ENCODE peak calls at places on chromosome 6, in eight cellular contexts. Z, B, X, V, R, A, S and U are unnamed samples.

GRCh38 chr6:154872605-154873004 is 122.5 kb upstream of the TIAM2 start:
- DNase-seq in Z (no peak), B (no peak), X (no peak), V (peak; percentile 49), R (no peak), A (no peak), S (no peak), U (no peak)

GRCh38 chr6:119347466-119348307 is 1.9 kb downstream of the MAN1A1 start:
- DNase-seq in Z (peak; percentile 52), B (peak; percentile 47), X (no peak), V (no peak), R (peak; percentile 87), A (peak; percentile 69), S (peak; percentile 76), U (peak; percentile 69)

GRCh38 chr6:163744256-163744925 is 329.9 kb downstream of the QKI start:
- DNase-seq in Z (no peak), B (no peak), X (no peak), V (no peak), R (no peak), A (no peak), S (no peak), U (no peak)

GRCh38 chr6:116402108-116402507 is 31.4 kb downstream of the DSE start:
- DNase-seq in Z (no peak), B (no peak), X (no peak), V (no peak), R (no peak), A (no peak), S (no peak), U (no peak)

GRCh38 chr6:18241208-18241836 is 23.0 kb downstream of the DEK start:
- DNase-seq in Z (no peak), B (no peak), X (no peak), V (no peak), R (no peak), A (no peak), S (no peak), U (no peak)

GRCh38 chr6:163366288-163366687 is 48.2 kb upstream of the QKI start:
- DNase-seq in Z (no peak), B (no peak), X (no peak), V (no peak), R (no peak), A (no peak), S (no peak), U (no peak)

GRCh38 chr6:151847064-151847463 is 39.6 kb downstream of the ESR1 start:
- DNase-seq in Z (no peak), B (no peak), X (no peak), V (peak; percentile 55), R (no peak), A (no peak), S (no peak), U (no peak)

GRCh38 chr6:89483111-89483720 is 50.3 kb downstream of the ANKRD6 start:
- DNase-seq in Z (no peak), B (no peak), X (no peak), V (peak; percentile 62), R (peak; percentile 29), A (no peak), S (no peak), U (no peak)

GRCh38 chr6:146620655-146621054 is 21.9 kb downstream of the ADGB start:
- DNase-seq in Z (no peak), B (no peak), X (no peak), V (no peak), R (no peak), A (no peak), S (no peak), U (no peak)

GRCh38 chr6:160534050-160534696 is 129.9 kb downstream of the LPA start:
- DNase-seq in Z (peak; percentile 56), B (peak; percentile 76), X (no peak), V (peak; percentile 94), R (peak; percentile 36), A (peak; percentile 54), S (peak; percentile 70), U (no peak)

GRCh38 chr6:166604911-166605310 is 18.4 kb upstream of the RAMACL start:
- DNase-seq in Z (no peak), B (no peak), X (no peak), V (peak; percentile 43), R (peak; percentile 8), A (no peak), S (no peak), U (no peak)

GRCh38 chr6:147211349-147211748 is 7.1 kb downstream of the STXBP5 start:
- DNase-seq in Z (no peak), B (no peak), X (no peak), V (no peak), R (no peak), A (no peak), S (no peak), U (no peak)

GRCh38 chr6:76684881-76685280 is 612.4 kb upstream of the IMPG1 start:
- DNase-seq in Z (no peak), B (no peak), X (no peak), V (no peak), R (no peak), A (no peak), S (no peak), U (no peak)

GRCh38 chr6:126907312-126907711 is 211.2 kb upstream of the RSPO3 start:
- DNase-seq in Z (no peak), B (no peak), X (no peak), V (no peak), R (no peak), A (no peak), S (no peak), U (no peak)
- H3K36me3 ChIP-seq in Z (no peaks in the 10 kb centered on the region), B (no peaks in the 10 kb centered on the region), X (no peaks in the 10 kb centered on the region), V (no peaks in the 10 kb centered on the region), R (no peaks in the 10 kb centered on the region), A (no peaks in the 10 kb centered on the region), S (no peaks in the 10 kb centered on the region), U (no peaks in the 10 kb centered on the region)

GRCh38 chr6:54654376-54654775 is 192.2 kb upstream of the FAM83B start:
- DNase-seq in Z (no peak), B (no peak), X (no peak), V (no peak), R (no peak), A (no peak), S (no peak), U (no peak)

DNA sequence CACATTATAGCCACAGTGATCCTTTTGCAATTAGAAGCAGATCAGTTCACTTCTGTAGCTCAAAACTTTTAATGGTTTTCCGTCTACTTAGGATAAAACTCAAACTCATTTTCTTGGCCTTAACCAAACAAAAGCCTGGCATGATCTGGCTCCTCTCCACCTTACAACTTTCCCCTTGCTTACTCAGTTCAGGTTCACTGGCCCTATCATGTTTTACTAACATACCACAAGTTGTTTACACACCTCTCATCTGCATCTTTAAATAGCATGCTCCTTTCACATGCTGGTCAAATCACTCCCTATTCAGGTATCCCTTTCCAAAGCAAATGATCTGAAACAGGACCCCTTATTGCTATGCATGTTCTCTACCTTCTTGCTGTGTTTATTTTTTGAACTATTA is 191.4 kb upstream of the FAM83B start:
- DNase-seq in Z (no peak), B (no peak), X (no peak), V (no peak), R (no peak), A (no peak), S (no peak), U (no peak)
- TF ChIP-seq POLR2AphosphoS5 in Z (no peak), B (no peak), X (no peak), V (no peak), R (no peak), A (no peak), S (no peak), U (no peak)

DNA sequence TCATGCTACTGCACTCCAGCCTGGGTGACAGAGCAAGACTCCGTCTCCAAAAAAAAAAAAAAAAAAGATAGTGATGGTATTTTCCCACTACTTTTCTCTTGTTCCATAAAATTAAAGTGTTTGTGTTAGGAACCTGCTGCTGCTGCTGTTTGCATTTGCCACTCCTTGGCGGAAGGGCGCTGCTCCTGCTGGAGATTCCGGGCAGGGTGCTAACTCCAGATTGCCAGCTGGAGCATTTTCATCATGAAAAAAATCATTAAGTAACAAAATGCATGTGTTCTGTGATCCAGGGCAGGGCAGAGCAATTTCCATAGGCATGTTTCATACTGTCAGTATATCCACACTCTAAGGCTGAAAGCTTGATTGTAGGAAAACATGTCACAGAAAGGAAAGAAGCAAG is 24.1 kb downstream of the PBOV1 start:
- DNase-seq in Z (peak; percentile 74), B (no peak), X (no peak), V (no peak), R (peak; percentile 70), A (peak; percentile 76), S (no peak), U (no peak)
- TF ChIP-seq EP300 in Z (no peak), B (no peak), X (no peak), V (no peak), R (no peak), A (no peak), S (no peak), U (no peak)

GRCh38 chr6:15515660-15516375 is 147.0 kb downstream of the DTNBP1 start:
- DNase-seq in Z (no peak), B (no peak), X (no peak), V (no peak), R (no peak), A (no peak), S (no peak), U (no peak)
- H3K36me3 ChIP-seq in Z (peaks cover 96% of the 10 kb centered on the region), B (peaks cover 92% of the 10 kb centered on the region), X (peaks cover 83% of the 10 kb centered on the region), V (peaks cover 32% of the 10 kb centered on the region), R (peaks cover 71% of the 10 kb centered on the region), A (peaks cover 13% of the 10 kb centered on the region), S (peaks cover 38% of the 10 kb centered on the region), U (peaks cover 90% of the 10 kb centered on the region)

DNA sequence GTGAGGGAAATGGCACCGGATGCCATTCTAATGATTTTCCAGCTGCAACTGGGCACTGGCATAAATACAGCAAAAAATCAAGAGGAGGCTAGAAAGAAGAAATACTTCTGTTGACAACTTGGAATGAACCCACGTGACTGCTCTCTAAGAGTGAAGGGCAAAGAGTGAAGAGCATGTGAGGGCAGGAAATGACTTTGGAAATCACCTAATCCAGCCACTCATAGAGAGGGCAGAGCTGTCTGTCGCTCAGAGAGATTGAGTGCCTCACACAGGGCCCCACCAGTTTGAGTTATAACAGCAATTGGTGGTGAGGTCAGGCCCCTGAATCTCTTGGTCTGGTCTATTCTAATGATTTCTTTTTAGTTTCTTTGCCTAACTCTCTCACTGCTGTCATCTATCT is 3.9 kb upstream of the NEDD9 start:
- DNase-seq in Z (no peak), B (no peak), X (no peak), V (no peak), R (peak; percentile 79), A (no peak), S (no peak), U (no peak)
- TF ChIP-seq POLR2AphosphoS5 in Z (no peak), B (no peak), X (no peak), V (no peak), R (peak; percentile 35), A (no peak), S (no peak), U (no peak)